ENCODE peak calls at places on chromosomes 2 and 18, in five cellular contexts. H is H4; R is NCI-H1092 treated with DMSO at 0.1 percent for 48 hours; B is mesothelial cell of epicardium; O is activated CD4-positive, alpha-beta T cell treated with anti-CD3 and anti-CD28 coated beads, Interleukin-2, amount 50 U/mL, for 1 hour. D is an unnamed sample.

GRCh38 chr2:239215136-239215925 is 185.5 kb downstream of the HDAC4 start:
- DNase-seq in H (no peak), R (no peak), B (no peak), O (no peak), D (no peak)

GRCh38 chr2:96117701-96118588 is 1.6 kb upstream of the ADRA2B start:
- DNase-seq in H (no peak), R (no peak), B (peak; percentile 25), O (no peak), D (no peak)

GRCh38 chr2:70627499-70627898 is 73.9 kb upstream of the TGFA start:
- DNase-seq in H (peak; percentile 31), R (peak; percentile 17), B (no peak), O (no peak), D (peak; percentile 53)

GRCh38 chr2:181374741-181375675 is 82.2 kb upstream of the ITGA4 start:
- DNase-seq in H (no peak), R (no peak), B (no peak), O (no peak), D (no peak)

GRCh38 chr2:41598161-41598894 is 449.5 kb upstream of the PKDCC start:
- DNase-seq in H (no peak), R (no peak), B (no peak), O (no peak), D (no peak)

GRCh38 chr18:56168049-56168781 is 470.2 kb downstream of the TXNL1 start:
- DNase-seq in H (peak; percentile 16), R (no peak), B (no peak), O (no peak), D (no peak)

GRCh38 chr2:136423516-136423996 is 305.6 kb upstream of the CXCR4 start:
- DNase-seq in H (peak; percentile 56), R (peak; percentile 69), B (peak; percentile 49), O (peak; percentile 77), D (peak; percentile 91)

GRCh38 chr2:8119782-8120551 is 561.9 kb upstream of the ID2 start:
- DNase-seq in H (peak; percentile 28), R (no peak), B (no peak), O (no peak), D (no peak)

GRCh38 chr18:7946724-7947377 is 379.7 kb downstream of the PTPRM start:
- DNase-seq in H (peak; percentile 88), R (peak; percentile 3), B (no peak), O (peak; percentile 10), D (no peak)

GRCh38 chr2:240528406-240529040 is 29.3 kb downstream of the ANKMY1 start:
- DNase-seq in H (no peak), R (no peak), B (no peak), O (no peak), D (no peak)

GRCh38 chr2:96241227-96241626 is 24.6 kb downstream of the TMEM127 start:
- DNase-seq in H (no peak), R (no peak), B (no peak), O (no peak), D (no peak)

GRCh38 chr2:232568161-232568560 is 17.7 kb downstream of the EIF4E2 start:
- DNase-seq in H (peak; percentile 80), R (no peak), B (no peak), O (no peak), D (no peak)

GRCh38 chr2:207251022-207251421 is 85.3 kb upstream of the KLF7 start:
- DNase-seq in H (no peak), R (no peak), B (no peak), O (no peak), D (no peak)